ENCODE peak calls at places on chromosomes 2 and 18, in four cellular contexts. B, U, P and W are unnamed samples.

GRCh38 chr2:10658041-10658913 is 31.5 kb downstream of the NOL10 start:
- DNase-seq in B (no peak), U (no peak), P (no peak), W (no peak)

GRCh38 chr2:162967137-162967536 is 128.6 kb upstream of the KCNH7 start:
- DNase-seq in B (no peak), U (no peak), P (no peak), W (no peak)

GRCh38 chr2:27828305-27828704 is 56.8 kb downstream of the MRPL33 start:
- DNase-seq in B (no peak), U (no peak), P (no peak), W (no peak)

GRCh38 chr2:187526776-187527175 is 27.5 kb downstream of the TFPI start:
- DNase-seq in B (no peak), U (no peak), P (no peak), W (no peak)

GRCh38 chr2:83817511-83817910 is 641.6 kb downstream of the SUCLG1 start:
- DNase-seq in B (no peak), U (no peak), P (no peak), W (no peak)

GRCh38 chr2:68643011-68643873 is at the start of gene PROKR1:
- DNase-seq in B (peak; percentile 33), U (no peak), P (peak; percentile 44), W (no peak)

GRCh38 chr2:20619624-20620024 is 31.3 kb downstream of the HS1BP3 start:
- DNase-seq in B (no peak), U (no peak), P (no peak), W (peak; percentile 84)

GRCh38 chr2:105873721-105874120 is 129.0 kb downstream of the NCK2 start:
- DNase-seq in B (no peak), U (no peak), P (no peak), W (peak; percentile 83)

GRCh38 chr18:76519156-76519549 is 24.1 kb upstream of the ZNF516 start:
- DNase-seq in B (no peak), U (no peak), P (no peak), W (no peak)
- TF ChIP-seq POLR2A in B (no peak), U (no peak), P (no peak), W (no peak)

DNA sequence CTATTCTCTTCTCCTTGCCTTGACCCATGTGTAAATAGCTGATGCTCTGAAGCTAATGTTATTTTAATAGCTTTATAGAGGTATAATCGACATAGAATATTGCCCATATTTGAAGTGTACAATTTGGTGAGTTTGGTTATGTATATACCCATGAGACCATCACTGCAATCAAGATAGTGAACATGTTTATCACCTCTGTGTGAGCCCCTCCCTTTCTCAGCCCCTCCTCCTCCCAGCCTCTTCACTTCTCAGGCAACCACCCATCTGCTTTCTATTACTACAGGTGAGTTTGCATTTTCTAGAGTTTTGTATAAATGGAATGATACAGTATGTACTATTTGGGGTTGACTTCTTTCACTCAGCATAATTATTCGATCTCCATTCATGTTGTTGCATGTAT is 181.1 kb downstream of the INO80D start:
- DNase-seq in B (peak; percentile 58), U (no peak), P (no peak), W (no peak)
- H3K4me3 ChIP-seq in B (no peak overlapping the region), U (no peak overlapping the region), P (no peak overlapping the region), W (no peak overlapping the region)

GRCh38 chr2:28956890-28957289 is 24.2 kb upstream of the TOGARAM2 start:
- DNase-seq in B (no peak), U (no peak), P (no peak), W (no peak)
- TF ChIP-seq CTCF in B (no peak), U (no peak), P (peak; percentile 68), W (peak; percentile 45)

DNA sequence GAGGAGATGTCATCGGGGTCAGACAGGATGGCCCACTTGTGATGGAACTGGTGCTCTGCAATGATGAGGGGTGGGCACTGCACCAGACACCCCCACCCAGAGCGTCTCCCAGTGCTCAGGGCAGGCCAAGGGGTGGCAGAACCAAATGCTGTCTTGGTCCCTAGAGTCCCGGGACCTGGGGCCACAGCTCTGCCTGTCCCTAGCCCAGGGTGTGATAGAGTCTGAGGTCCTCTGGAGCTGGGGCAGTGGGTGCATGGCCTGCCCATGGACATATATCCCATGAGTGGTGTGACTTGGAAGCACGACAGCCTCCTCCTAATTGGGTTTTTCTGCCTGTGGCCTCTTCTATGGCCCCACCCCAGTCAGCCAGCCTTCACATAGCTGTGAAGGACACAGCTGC is 6.7 kb upstream of the OTOF start:
- DNase-seq in B (no peak), U (no peak), P (no peak), W (no peak)
- TF ChIP-seq POLR2A in B (no peak), U (no peak), P (no peak), W (no peak)

GRCh38 chr18:58254873-58255511 is 211.0 kb downstream of the NEDD4L start:
- DNase-seq in B (no peak), U (peak; percentile 77), P (peak; percentile 86), W (no peak)
- H3K4me3 ChIP-seq in B (no peak overlapping the region), U (peak overlapping the region; percentile 62), P (no peak overlapping the region), W (no peak overlapping the region)

GRCh38 chr18:8898990-8899389 is 193.6 kb downstream of the MTCL1 start:
- DNase-seq in B (no peak), U (no peak), P (peak; percentile 23), W (no peak)
- TF ChIP-seq CTCF in B (no peak), U (no peak), P (no peak), W (no peak)

GRCh38 chr2:233059547-233059796 is 670 bp upstream of the INPP5D start:
- DNase-seq in B (no peak), U (no peak), P (no peak), W (peak; percentile 71)

GRCh38 chr2:233061007-233061590 is 957 bp downstream of the INPP5D start:
- DNase-seq in B (no peak), U (no peak), P (no peak), W (peak; percentile 72)

GRCh38 chr2:233060500-233061006 is 411 bp downstream of the INPP5D start:
- DNase-seq in B (no peak), U (no peak), P (no peak), W (no peak)

GRCh38 chr2:233058717-233059546 is 1.2 kb upstream of the INPP5D start:
- DNase-seq in B (no peak), U (no peak), P (no peak), W (peak; percentile 83)

GRCh38 chr2:233059797-233060499 is at the start of gene INPP5D:
- DNase-seq in B (peak; percentile 68), U (peak; percentile 24), P (no peak), W (no peak)
- TF ChIP-seq POLR2A in B (peak; percentile 68), U (no peak), P (peak; percentile 40), W (no peak)